ENCODE peak calls at places on chromosomes 11 and 22, in ten cellular contexts. One of them, this sample, is unnamed.

GRCh38 chr22:28444659-28445058 is 235.0 kb downstream of the TTC28 start:
- DNase-seq in HepG2: no peak
- DNase-seq in PC-9: no peak
- DNase-seq in RWPE1: no peak
- DNase-seq in HL-60: no peak
- DNase-seq in upper lobe of right lung: no peak
- DNase-seq in body of pancreas: no peak
- DNase-seq in thoracic aorta: no peak
- DNase-seq in pancreas: no peak
- DNase-seq in H1: no peak
- DNase-seq in this sample: no peak

GRCh38 chr11:129021295-129021694 is 78.6 kb upstream of the TP53AIP1 start:
- DNase-seq in pancreas: no peak
- DNase-seq in PC-9: no peak
- DNase-seq in H1: no peak
- DNase-seq in HepG2: no peak
- DNase-seq in HL-60: no peak
- DNase-seq in thoracic aorta: no peak
- DNase-seq in RWPE1: no peak
- DNase-seq in body of pancreas: no peak
- DNase-seq in upper lobe of right lung: no peak
- DNase-seq in this sample: no peak

GRCh38 chr11:39724404-39724803 is 1735.0 kb downstream of the LRRC4C start:
- DNase-seq in upper lobe of right lung: no peak
- DNase-seq in pancreas: no peak
- DNase-seq in PC-9: no peak
- DNase-seq in HepG2: no peak
- DNase-seq in thoracic aorta: no peak
- DNase-seq in HL-60: no peak
- DNase-seq in body of pancreas: no peak
- DNase-seq in RWPE1: peak
- DNase-seq in H1: no peak
- DNase-seq in this sample: no peak

GRCh38 chr11:49208006-49208721 is at the start of gene FOLH1:
- DNase-seq in H1: peak
- DNase-seq in pancreas: peak
- DNase-seq in RWPE1: peak
- DNase-seq in thoracic aorta: no peak
- DNase-seq in HepG2: no peak
- DNase-seq in HL-60: no peak
- DNase-seq in upper lobe of right lung: peak
- DNase-seq in PC-9: no peak
- DNase-seq in body of pancreas: peak
- DNase-seq in this sample: peak

GRCh38 chr11:35619030-35619753 is 932 bp downstream of the FJX1 start:
- DNase-seq in RWPE1: peak
- DNase-seq in body of pancreas: peak
- DNase-seq in HL-60: no peak
- DNase-seq in thoracic aorta: no peak
- DNase-seq in H1: peak
- DNase-seq in HepG2: no peak
- DNase-seq in upper lobe of right lung: peak
- DNase-seq in pancreas: peak
- DNase-seq in PC-9: peak
- DNase-seq in this sample: peak

GRCh38 chr11:7651140-7651551 is 22.2 kb downstream of the CYB5R2 start:
- DNase-seq in PC-9: no peak
- DNase-seq in RWPE1: no peak
- DNase-seq in HL-60: peak
- DNase-seq in thoracic aorta: no peak
- DNase-seq in body of pancreas: no peak
- DNase-seq in H1: no peak
- DNase-seq in upper lobe of right lung: no peak
- DNase-seq in pancreas: no peak
- DNase-seq in HepG2: no peak
- DNase-seq in this sample: no peak

GRCh38 chr22:20442485-20443284 is 5.1 kb upstream of the SCARF2 start:
- DNase-seq in thoracic aorta: no peak
- DNase-seq in HL-60: no peak
- DNase-seq in upper lobe of right lung: no peak
- DNase-seq in PC-9: no peak
- DNase-seq in RWPE1: no peak
- DNase-seq in body of pancreas: no peak
- DNase-seq in HepG2: no peak
- DNase-seq in pancreas: no peak
- DNase-seq in H1: no peak
- DNase-seq in this sample: no peak

GRCh38 chr11:93906486-93906885 is 56.1 kb upstream of the VSTM5 start:
- DNase-seq in thoracic aorta: no peak
- DNase-seq in HepG2: no peak
- DNase-seq in upper lobe of right lung: no peak
- DNase-seq in PC-9: no peak
- DNase-seq in pancreas: no peak
- DNase-seq in HL-60: no peak
- DNase-seq in RWPE1: no peak
- DNase-seq in H1: no peak
- DNase-seq in body of pancreas: no peak
- DNase-seq in this sample: no peak

DNA sequence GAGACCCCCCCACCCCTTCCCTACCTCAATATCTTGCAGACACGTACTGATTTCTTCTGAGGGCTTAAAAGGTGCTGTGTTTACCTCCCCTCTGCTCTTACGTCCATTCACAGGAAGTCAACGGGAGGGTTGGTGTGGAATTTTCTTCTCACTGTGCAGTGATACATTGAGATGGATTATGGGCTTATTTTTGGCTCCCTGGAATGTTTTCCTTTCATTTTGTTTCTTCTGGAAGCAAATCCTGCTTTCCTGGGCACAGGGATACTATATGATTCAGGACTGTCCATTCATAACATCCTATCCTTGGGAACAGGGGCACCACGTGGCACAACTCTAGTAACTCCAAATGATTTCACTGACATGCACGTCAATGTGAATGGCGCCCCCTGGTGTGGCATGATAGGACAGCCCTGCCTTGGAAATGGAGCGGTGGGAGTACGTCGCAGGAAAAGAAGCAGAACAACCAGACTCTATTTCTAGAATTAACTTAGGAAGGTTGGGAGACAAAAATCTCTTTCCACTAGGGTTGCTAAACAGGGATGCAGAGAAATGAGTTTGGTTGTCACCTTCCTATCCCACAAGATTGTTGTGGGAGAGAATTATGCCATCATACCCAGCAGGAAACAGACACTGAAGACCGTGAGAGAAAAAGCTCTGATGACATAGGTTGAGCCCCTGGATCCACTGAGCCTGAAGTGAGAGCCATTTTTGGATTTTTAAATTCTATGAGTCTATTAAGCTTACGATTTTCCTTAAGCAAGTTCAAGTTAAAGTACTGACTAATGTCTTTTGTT is 146.5 kb upstream of the RAG2 start:
- DNase-seq in PC-9: peak
- DNase-seq in thoracic aorta: peak
- DNase-seq in RWPE1: peak
- DNase-seq in upper lobe of right lung: peak
- DNase-seq in HL-60: peak
- DNase-seq in body of pancreas: peak
- DNase-seq in pancreas: peak
- DNase-seq in HepG2: peak
- DNase-seq in H1: peak
- DNase-seq in this sample: peak
- TF ChIP-seq CTCF in PC-9: peak
- TF ChIP-seq CTCF in thoracic aorta: peak
- TF ChIP-seq CTCF in RWPE1: peak
- TF ChIP-seq CTCF in upper lobe of right lung: peak
- TF ChIP-seq CTCF in HL-60: peak
- TF ChIP-seq CTCF in body of pancreas: peak
- TF ChIP-seq CTCF in pancreas: peak
- TF ChIP-seq CTCF in HepG2: peak
- TF ChIP-seq CTCF in H1: peak
- TF ChIP-seq CTCF in this sample: peak

GRCh38 chr11:47863893-47864430 is 15.8 kb upstream of the NUP160 start:
- DNase-seq in HL-60: no peak
- DNase-seq in RWPE1: no peak
- DNase-seq in body of pancreas: no peak
- DNase-seq in thoracic aorta: no peak
- DNase-seq in pancreas: no peak
- DNase-seq in H1: no peak
- DNase-seq in PC-9: no peak
- DNase-seq in HepG2: no peak
- DNase-seq in upper lobe of right lung: no peak
- DNase-seq in this sample: no peak
- H3K27ac ChIP-seq in HL-60: no peak
- H3K27ac ChIP-seq in RWPE1: no peak
- H3K27ac ChIP-seq in body of pancreas: no peak
- H3K27ac ChIP-seq in thoracic aorta: no peak
- H3K27ac ChIP-seq in pancreas: no peak
- H3K27ac ChIP-seq in H1: no peak
- H3K27ac ChIP-seq in PC-9: no peak
- H3K27ac ChIP-seq in HepG2: no peak
- H3K27ac ChIP-seq in upper lobe of right lung: peak
- H3K27ac ChIP-seq in this sample: peak

GRCh38 chr11:124474779-124475178 is 29.3 kb upstream of the OR8B8 start:
- DNase-seq in RWPE1: no peak
- DNase-seq in body of pancreas: no peak
- DNase-seq in pancreas: no peak
- DNase-seq in thoracic aorta: no peak
- DNase-seq in upper lobe of right lung: no peak
- DNase-seq in HepG2: no peak
- DNase-seq in H1: no peak
- DNase-seq in PC-9: no peak
- DNase-seq in HL-60: no peak
- DNase-seq in this sample: no peak

GRCh38 chr11:124474079-124474478 is 28.6 kb upstream of the OR8B8 start:
- DNase-seq in H1: no peak
- DNase-seq in body of pancreas: no peak
- DNase-seq in RWPE1: no peak
- DNase-seq in upper lobe of right lung: no peak
- DNase-seq in thoracic aorta: no peak
- DNase-seq in pancreas: no peak
- DNase-seq in HL-60: no peak
- DNase-seq in HepG2: no peak
- DNase-seq in PC-9: no peak
- DNase-seq in this sample: no peak

GRCh38 chr11:124473476-124473875 is 28.0 kb upstream of the OR8B8 start:
- DNase-seq in pancreas: no peak
- DNase-seq in RWPE1: no peak
- DNase-seq in HepG2: no peak
- DNase-seq in thoracic aorta: no peak
- DNase-seq in H1: no peak
- DNase-seq in body of pancreas: no peak
- DNase-seq in PC-9: no peak
- DNase-seq in upper lobe of right lung: no peak
- DNase-seq in HL-60: no peak
- DNase-seq in this sample: no peak

GRCh38 chr11:124470516-124471231 is 25.2 kb upstream of the OR8B8 start:
- DNase-seq in RWPE1: no peak
- DNase-seq in upper lobe of right lung: no peak
- DNase-seq in H1: no peak
- DNase-seq in pancreas: no peak
- DNase-seq in HepG2: no peak
- DNase-seq in HL-60: no peak
- DNase-seq in PC-9: no peak
- DNase-seq in body of pancreas: no peak
- DNase-seq in thoracic aorta: no peak
- DNase-seq in this sample: no peak

GRCh38 chr11:124475265-124475664 is 29.8 kb upstream of the OR8B8 start:
- DNase-seq in thoracic aorta: no peak
- DNase-seq in upper lobe of right lung: no peak
- DNase-seq in H1: no peak
- DNase-seq in HL-60: no peak
- DNase-seq in pancreas: no peak
- DNase-seq in HepG2: no peak
- DNase-seq in body of pancreas: no peak
- DNase-seq in RWPE1: no peak
- DNase-seq in PC-9: no peak
- DNase-seq in this sample: no peak
- TF ChIP-seq CTCF in thoracic aorta: no peak
- TF ChIP-seq CTCF in upper lobe of right lung: no peak
- TF ChIP-seq CTCF in H1: no peak
- TF ChIP-seq CTCF in HL-60: no peak
- TF ChIP-seq CTCF in pancreas: no peak
- TF ChIP-seq CTCF in HepG2: no peak
- TF ChIP-seq CTCF in body of pancreas: no peak
- TF ChIP-seq CTCF in RWPE1: no peak
- TF ChIP-seq CTCF in PC-9: no peak
- TF ChIP-seq CTCF in this sample: no peak

GRCh38 chr11:120124355-120124754 is 13.6 kb downstream of the TRIM29 start:
- DNase-seq in upper lobe of right lung: no peak
- DNase-seq in thoracic aorta: no peak
- DNase-seq in HepG2: no peak
- DNase-seq in body of pancreas: no peak
- DNase-seq in HL-60: no peak
- DNase-seq in pancreas: no peak
- DNase-seq in PC-9: no peak
- DNase-seq in H1: no peak
- DNase-seq in RWPE1: no peak
- DNase-seq in this sample: no peak

GRCh38 chr11:120121914-120122473 is 15.9 kb downstream of the TRIM29 start:
- DNase-seq in HL-60: no peak
- DNase-seq in upper lobe of right lung: peak
- DNase-seq in PC-9: peak
- DNase-seq in RWPE1: peak
- DNase-seq in pancreas: no peak
- DNase-seq in H1: no peak
- DNase-seq in thoracic aorta: no peak
- DNase-seq in HepG2: peak
- DNase-seq in body of pancreas: peak
- DNase-seq in this sample: peak

GRCh38 chr11:120123946-120124345 is 14.0 kb downstream of the TRIM29 start:
- DNase-seq in upper lobe of right lung: no peak
- DNase-seq in HL-60: no peak
- DNase-seq in HepG2: no peak
- DNase-seq in body of pancreas: no peak
- DNase-seq in RWPE1: no peak
- DNase-seq in thoracic aorta: no peak
- DNase-seq in PC-9: peak
- DNase-seq in pancreas: no peak
- DNase-seq in H1: no peak
- DNase-seq in this sample: peak

GRCh38 chr11:120121336-120121735 is 16.6 kb downstream of the TRIM29 start:
- DNase-seq in pancreas: no peak
- DNase-seq in HepG2: no peak
- DNase-seq in thoracic aorta: no peak
- DNase-seq in body of pancreas: no peak
- DNase-seq in upper lobe of right lung: no peak
- DNase-seq in PC-9: peak
- DNase-seq in H1: no peak
- DNase-seq in HL-60: no peak
- DNase-seq in RWPE1: peak
- DNase-seq in this sample: no peak

DNA sequence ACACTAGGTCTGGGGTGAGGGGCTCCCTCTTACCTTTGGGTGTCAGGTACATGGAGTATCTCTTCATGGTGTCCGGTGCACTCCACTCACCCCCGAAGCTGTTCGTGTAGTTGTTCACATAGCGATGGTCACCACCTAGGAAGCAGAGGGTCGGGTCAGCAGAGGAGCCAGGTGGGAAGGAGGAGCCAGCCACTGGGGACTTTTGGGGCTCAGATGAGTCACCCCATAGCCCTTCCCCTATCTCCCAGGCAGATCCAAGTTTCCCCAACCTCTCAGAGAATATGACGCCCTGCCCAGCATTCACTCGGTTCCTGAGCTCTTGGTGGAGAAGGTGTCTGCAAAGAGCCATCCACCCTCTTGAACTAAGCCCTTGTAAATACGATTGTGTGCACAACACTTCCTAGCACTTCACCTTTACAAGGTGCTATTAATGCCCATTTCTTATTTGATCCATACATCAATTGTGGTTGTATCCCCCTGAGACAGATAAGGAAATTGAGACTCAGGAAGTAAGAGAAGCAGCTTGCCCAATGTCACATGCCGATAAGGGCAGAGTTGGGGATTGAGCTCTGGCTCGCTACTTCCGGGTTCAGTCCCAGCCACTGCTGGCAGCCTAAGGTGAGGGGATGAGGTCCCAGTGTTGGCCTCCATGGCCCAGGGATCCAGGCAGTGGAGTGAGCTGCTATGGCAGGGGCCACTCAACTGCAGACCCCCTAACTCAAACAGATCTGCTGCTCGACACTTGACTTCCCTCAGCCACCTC is 14.8 kb downstream of the TRIM29 start:
- DNase-seq in H1: no peak
- DNase-seq in thoracic aorta: no peak
- DNase-seq in HL-60: no peak
- DNase-seq in body of pancreas: no peak
- DNase-seq in RWPE1: no peak
- DNase-seq in PC-9: peak
- DNase-seq in pancreas: no peak
- DNase-seq in HepG2: no peak
- DNase-seq in upper lobe of right lung: no peak
- DNase-seq in this sample: no peak
- H3K27ac ChIP-seq in H1: no peak
- H3K27ac ChIP-seq in thoracic aorta: no peak
- H3K27ac ChIP-seq in HL-60: no peak
- H3K27ac ChIP-seq in body of pancreas: no peak
- H3K27ac ChIP-seq in RWPE1: peak
- H3K27ac ChIP-seq in PC-9: peak
- H3K27ac ChIP-seq in pancreas: no peak
- H3K27ac ChIP-seq in HepG2: no peak
- H3K27ac ChIP-seq in upper lobe of right lung: no peak
- H3K27ac ChIP-seq in this sample: no peak